ENCODE peak calls at places on chromosomes 16 and 17, in eight cellular contexts. One of them, this sample, is unnamed.

GRCh38 chr16:55759983-55760664 is 72.8 kb downstream of the CES1 start:
- DNase-seq in hepatic stellate cell: no peak
- DNase-seq in GM18507: no peak
- DNase-seq in NCI-H2029 treated with DMSO at 0.1 percent for 48 hours: no peak
- DNase-seq in Daoy: no peak
- DNase-seq in adipocyte: no peak
- DNase-seq in fibroblast of lung: no peak
- DNase-seq in ELR: no peak
- DNase-seq in this sample: no peak

GRCh38 chr17:38868095-38868967 is 1.5 kb upstream of the LASP1 start:
- DNase-seq in Daoy: peak
- DNase-seq in ELR: peak
- DNase-seq in fibroblast of lung: peak
- DNase-seq in NCI-H2029 treated with DMSO at 0.1 percent for 48 hours: peak
- DNase-seq in hepatic stellate cell: peak
- DNase-seq in GM18507: no peak
- DNase-seq in adipocyte: peak
- DNase-seq in this sample: no peak

GRCh38 chr17:40551874-40552768 is 13.2 kb downstream of the CCR7 start:
- DNase-seq in fibroblast of lung: peak
- DNase-seq in hepatic stellate cell: peak
- DNase-seq in NCI-H2029 treated with DMSO at 0.1 percent for 48 hours: no peak
- DNase-seq in GM18507: no peak
- DNase-seq in Daoy: peak
- DNase-seq in ELR: peak
- DNase-seq in adipocyte: peak
- DNase-seq in this sample: no peak

GRCh38 chr16:3274947-3275346 is 8.3 kb upstream of the ZNF263 start:
- DNase-seq in adipocyte: no peak
- DNase-seq in Daoy: no peak
- DNase-seq in NCI-H2029 treated with DMSO at 0.1 percent for 48 hours: no peak
- DNase-seq in GM18507: no peak
- DNase-seq in hepatic stellate cell: no peak
- DNase-seq in ELR: no peak
- DNase-seq in fibroblast of lung: no peak
- DNase-seq in this sample: no peak

GRCh38 chr16:52603015-52603414 is 56.1 kb upstream of the TOX3 start:
- DNase-seq in NCI-H2029 treated with DMSO at 0.1 percent for 48 hours: no peak
- DNase-seq in hepatic stellate cell: no peak
- DNase-seq in fibroblast of lung: no peak
- DNase-seq in ELR: no peak
- DNase-seq in Daoy: no peak
- DNase-seq in GM18507: no peak
- DNase-seq in adipocyte: no peak
- DNase-seq in this sample: no peak

GRCh38 chr16:11329080-11329491 is 16.2 kb upstream of the RMI2 start:
- DNase-seq in hepatic stellate cell: peak
- DNase-seq in NCI-H2029 treated with DMSO at 0.1 percent for 48 hours: no peak
- DNase-seq in adipocyte: peak
- DNase-seq in Daoy: no peak
- DNase-seq in GM18507: no peak
- DNase-seq in ELR: peak
- DNase-seq in fibroblast of lung: peak
- DNase-seq in this sample: no peak

GRCh38 chr17:79192503-79193500 is 118.2 kb downstream of the ENGASE start:
- DNase-seq in ELR: peak
- DNase-seq in Daoy: peak
- DNase-seq in NCI-H2029 treated with DMSO at 0.1 percent for 48 hours: no peak
- DNase-seq in hepatic stellate cell: peak
- DNase-seq in adipocyte: peak
- DNase-seq in GM18507: no peak
- DNase-seq in fibroblast of lung: peak
- DNase-seq in this sample: peak

GRCh38 chr16:83713597-83713996 is 94.2 kb upstream of the HSBP1 start:
- DNase-seq in GM18507: no peak
- DNase-seq in adipocyte: no peak
- DNase-seq in hepatic stellate cell: peak
- DNase-seq in fibroblast of lung: no peak
- DNase-seq in Daoy: peak
- DNase-seq in NCI-H2029 treated with DMSO at 0.1 percent for 48 hours: peak
- DNase-seq in ELR: peak
- DNase-seq in this sample: no peak

GRCh38 chr17:42163113-42163512 is 8.3 kb upstream of the RAB5C start:
- DNase-seq in adipocyte: no peak
- DNase-seq in NCI-H2029 treated with DMSO at 0.1 percent for 48 hours: no peak
- DNase-seq in ELR: peak
- DNase-seq in GM18507: no peak
- DNase-seq in Daoy: peak
- DNase-seq in fibroblast of lung: no peak
- DNase-seq in hepatic stellate cell: no peak
- DNase-seq in this sample: no peak

GRCh38 chr16:57723170-57723569 is 12.4 kb upstream of the KATNB1 start:
- DNase-seq in fibroblast of lung: no peak
- DNase-seq in hepatic stellate cell: no peak
- DNase-seq in Daoy: peak
- DNase-seq in NCI-H2029 treated with DMSO at 0.1 percent for 48 hours: no peak
- DNase-seq in GM18507: no peak
- DNase-seq in ELR: peak
- DNase-seq in adipocyte: no peak
- DNase-seq in this sample: no peak

GRCh38 chr17:7079581-7080444 is at the start of gene CLEC10A:
- DNase-seq in GM18507: no peak
- DNase-seq in hepatic stellate cell: no peak
- DNase-seq in ELR: no peak
- DNase-seq in NCI-H2029 treated with DMSO at 0.1 percent for 48 hours: no peak
- DNase-seq in Daoy: no peak
- DNase-seq in fibroblast of lung: no peak
- DNase-seq in adipocyte: no peak
- DNase-seq in this sample: no peak

GRCh38 chr16:55686671-55687070 is 30.9 kb downstream of the SLC6A2 start:
- DNase-seq in NCI-H2029 treated with DMSO at 0.1 percent for 48 hours: no peak
- DNase-seq in ELR: no peak
- DNase-seq in hepatic stellate cell: no peak
- DNase-seq in GM18507: no peak
- DNase-seq in adipocyte: no peak
- DNase-seq in fibroblast of lung: no peak
- DNase-seq in Daoy: no peak
- DNase-seq in this sample: no peak

GRCh38 chr16:84312783-84313382 is 18.2 kb downstream of the WFDC1 start:
- DNase-seq in Daoy: no peak
- DNase-seq in hepatic stellate cell: no peak
- DNase-seq in adipocyte: no peak
- DNase-seq in NCI-H2029 treated with DMSO at 0.1 percent for 48 hours: no peak
- DNase-seq in fibroblast of lung: no peak
- DNase-seq in GM18507: no peak
- DNase-seq in ELR: no peak
- DNase-seq in this sample: peak

GRCh38 chr16:3954411-3954921 is 74.0 kb upstream of the CREBBP start:
- DNase-seq in GM18507: no peak
- DNase-seq in adipocyte: peak
- DNase-seq in Daoy: peak
- DNase-seq in fibroblast of lung: no peak
- DNase-seq in hepatic stellate cell: peak
- DNase-seq in NCI-H2029 treated with DMSO at 0.1 percent for 48 hours: no peak
- DNase-seq in ELR: no peak
- DNase-seq in this sample: no peak

GRCh38 chr17:29870836-29871430 is 59.1 kb downstream of the SSH2 start:
- DNase-seq in adipocyte: peak
- DNase-seq in ELR: no peak
- DNase-seq in fibroblast of lung: no peak
- DNase-seq in Daoy: no peak
- DNase-seq in GM18507: no peak
- DNase-seq in NCI-H2029 treated with DMSO at 0.1 percent for 48 hours: no peak
- DNase-seq in hepatic stellate cell: no peak
- DNase-seq in this sample: no peak

GRCh38 chr16:56087636-56088035 is 103.7 kb upstream of the GNAO1 start:
- DNase-seq in hepatic stellate cell: no peak
- DNase-seq in adipocyte: no peak
- DNase-seq in GM18507: no peak
- DNase-seq in ELR: no peak
- DNase-seq in NCI-H2029 treated with DMSO at 0.1 percent for 48 hours: no peak
- DNase-seq in fibroblast of lung: no peak
- DNase-seq in Daoy: no peak
- DNase-seq in this sample: no peak

GRCh38 chr16:84357191-84357651 is 11.1 kb upstream of the ATP2C2 start:
- DNase-seq in hepatic stellate cell: no peak
- DNase-seq in GM18507: no peak
- DNase-seq in NCI-H2029 treated with DMSO at 0.1 percent for 48 hours: no peak
- DNase-seq in fibroblast of lung: peak
- DNase-seq in Daoy: peak
- DNase-seq in adipocyte: no peak
- DNase-seq in ELR: peak
- DNase-seq in this sample: peak

GRCh38 chr16:85916141-85916890 is 17.4 kb downstream of the IRF8 start:
- DNase-seq in adipocyte: no peak
- DNase-seq in Daoy: peak
- DNase-seq in fibroblast of lung: peak
- DNase-seq in ELR: no peak
- DNase-seq in hepatic stellate cell: no peak
- DNase-seq in NCI-H2029 treated with DMSO at 0.1 percent for 48 hours: no peak
- DNase-seq in GM18507: no peak
- DNase-seq in this sample: no peak

GRCh38 chr17:8851600-8851999 is 15.9 kb downstream of the PIK3R6 start:
- DNase-seq in adipocyte: no peak
- DNase-seq in GM18507: no peak
- DNase-seq in NCI-H2029 treated with DMSO at 0.1 percent for 48 hours: no peak
- DNase-seq in fibroblast of lung: no peak
- DNase-seq in hepatic stellate cell: no peak
- DNase-seq in Daoy: no peak
- DNase-seq in ELR: no peak
- DNase-seq in this sample: no peak